ENCODE peak calls at places on chromosomes 2 and 18, in ten cellular contexts. V is lower lobe of right lung; S is mesendoderm; J is CD8-positive, alpha-beta memory T cell; X is H7; E is spleen; C is AG04449; P is fibroblast of the aortic adventitia; R is heart right ventricle; B is tibial nerve. M is an unnamed sample.

GRCh38 chr18:23578067-23578705 is 8.1 kb downstream of the NPC1 start:
- DNase-seq in V (no peak), S (no peak), J (no peak), X (peak), E (no peak), C (no peak), P (no peak), R (no peak), B (no peak), M (no peak)

GRCh38 chr2:50181212-50181611 is 850.7 kb downstream of the NRXN1 start:
- DNase-seq in V (no peak), S (peak), J (no peak), X (no peak), E (no peak), C (no peak), P (no peak), R (no peak), B (no peak), M (no peak)

GRCh38 chr2:227509824-227510619 is 38.1 kb downstream of the AGFG1 start:
- DNase-seq in V (no peak), S (peak), J (no peak), X (no peak), E (no peak), C (peak), P (peak), R (no peak), B (no peak), M (no peak)

GRCh38 chr2:239157766-239158165 is 243.1 kb downstream of the HDAC4 start:
- DNase-seq in V (peak), S (peak), J (no peak), X (peak), E (peak), C (no peak), P (no peak), R (no peak), B (no peak), M (no peak)

GRCh38 chr18:3870914-3871313 is 420.9 kb downstream of the TGIF1 start:
- DNase-seq in V (no peak), S (no peak), J (no peak), X (no peak), E (no peak), C (no peak), P (no peak), R (no peak), B (no peak), M (no peak)

GRCh38 chr2:168494190-168494711 is 38.2 kb downstream of the CERS6 start:
- DNase-seq in V (no peak), S (peak), J (no peak), X (no peak), E (no peak), C (no peak), P (no peak), R (no peak), B (no peak), M (no peak)

GRCh38 chr2:159149786-159150185 is 136.7 kb downstream of the WDSUB1 start:
- DNase-seq in V (no peak), S (no peak), J (no peak), X (no peak), E (no peak), C (no peak), P (no peak), R (no peak), B (no peak), M (no peak)

GRCh38 chr2:24559714-24560113 is 68.7 kb downstream of the NCOA1 start:
- DNase-seq in V (no peak), S (no peak), J (no peak), X (no peak), E (no peak), C (peak), P (peak), R (peak), B (no peak), M (no peak)

GRCh38 chr2:109497911-109498870 is 115.6 kb downstream of the SEPTIN10 start:
- DNase-seq in V (no peak), S (no peak), J (no peak), X (no peak), E (no peak), C (no peak), P (no peak), R (no peak), B (no peak), M (no peak)

GRCh38 chr2:64654063-64654811 is 524 bp upstream of the SERTAD2 start:
- DNase-seq in V (peak), S (peak), J (peak), X (no peak), E (peak), C (no peak), P (peak), R (peak), B (peak), M (peak)

GRCh38 chr2:119873350-119874013 is 113.8 kb downstream of the PTPN4 start:
- DNase-seq in V (no peak), S (peak), J (no peak), X (no peak), E (no peak), C (no peak), P (peak), R (no peak), B (no peak), M (no peak)

GRCh38 chr2:147910990-147911473 is 66.2 kb downstream of the ACVR2A start:
- DNase-seq in V (no peak), S (peak), J (no peak), X (no peak), E (no peak), C (peak), P (peak), R (peak), B (peak), M (peak)

GRCh38 chr2:236659758-236660150 is 90.1 kb downstream of the ACKR3 start:
- DNase-seq in V (no peak), S (no peak), J (no peak), X (no peak), E (no peak), C (no peak), P (peak), R (no peak), B (peak), M (no peak)

GRCh38 chr18:75088622-75089211 is 120.2 kb downstream of the PTGR3 start:
- DNase-seq in V (no peak), S (no peak), J (no peak), X (peak), E (no peak), C (no peak), P (no peak), R (no peak), B (no peak), M (no peak)

GRCh38 chr2:143125647-143126046 is 3.6 kb upstream of the ARHGAP15 start:
- DNase-seq in V (no peak), S (no peak), J (no peak), X (no peak), E (no peak), C (no peak), P (no peak), R (no peak), B (no peak), M (no peak)

GRCh38 chr2:113234721-113235346 is 43.9 kb downstream of the PAX8 start:
- DNase-seq in V (no peak), S (no peak), J (no peak), X (no peak), E (no peak), C (no peak), P (no peak), R (no peak), B (no peak), M (no peak)

GRCh38 chr2:238403632-238404405 is 22.9 kb upstream of the ASB1 start:
- DNase-seq in V (no peak), S (no peak), J (no peak), X (no peak), E (no peak), C (no peak), P (no peak), R (no peak), B (no peak), M (no peak)

GRCh38 chr2:98727369-98727749 is 3.6 kb downstream of the MGAT4A start:
- DNase-seq in V (no peak), S (no peak), J (no peak), X (no peak), E (no peak), C (no peak), P (no peak), R (no peak), B (no peak), M (no peak)

GRCh38 chr2:54725343-54726099 is 2.1 kb downstream of the EML6 start:
- DNase-seq in V (no peak), S (peak), J (no peak), X (no peak), E (no peak), C (no peak), P (no peak), R (no peak), B (no peak), M (no peak)

GRCh38 chr18:74375999-74376398 is 60.4 kb downstream of the C18orf63 start:
- DNase-seq in V (no peak), S (no peak), J (no peak), X (peak), E (no peak), C (no peak), P (no peak), R (no peak), B (no peak), M (no peak)

GRCh38 chr2:202039278-202040100 is 5.8 kb downstream of the FZD7 start:
- DNase-seq in V (no peak), S (peak), J (no peak), X (no peak), E (no peak), C (no peak), P (no peak), R (no peak), B (no peak), M (no peak)
- H3K4me3 ChIP-seq in V (no peak), S (no peak), J (no peak), X (peak), E (no peak), C (peak), P (peak), R (no peak), B (no peak), M (no peak)

DNA sequence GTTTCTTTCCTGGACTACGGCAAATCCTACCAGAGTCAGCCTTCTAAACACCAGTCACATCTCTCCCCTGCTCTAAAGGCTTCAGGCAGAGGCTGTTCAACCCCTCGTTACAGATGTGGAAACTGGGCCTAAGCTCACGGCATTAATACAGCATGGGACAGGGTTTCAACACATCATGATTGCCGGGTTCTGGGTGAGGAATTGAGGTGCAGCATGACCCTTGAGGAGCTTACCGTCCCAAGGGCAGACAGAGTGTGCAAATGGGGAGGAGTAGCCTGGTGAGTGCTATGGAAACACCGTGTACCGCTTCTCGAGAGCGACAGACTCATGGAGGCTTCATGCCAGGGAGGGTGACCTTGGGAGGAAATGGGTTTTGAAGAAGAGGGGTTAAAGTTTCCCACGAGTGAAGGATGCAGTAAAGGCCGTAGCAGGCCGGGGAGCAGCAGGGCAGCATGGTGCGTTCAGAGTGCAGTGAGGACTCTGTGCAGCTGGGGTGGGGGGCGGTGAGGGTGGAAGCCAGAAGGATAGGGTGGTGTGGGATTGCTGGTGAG is 51.1 kb downstream of the TGOLN2 start:
- DNase-seq in V (no peak), S (no peak), J (no peak), X (no peak), E (no peak), C (no peak), P (peak), R (no peak), B (no peak), M (no peak)
- H3K4me3 ChIP-seq in V (peak), S (no peak), J (no peak), X (no peak), E (no peak), C (no peak), P (no peak), R (no peak), B (no peak), M (no peak)

DNA sequence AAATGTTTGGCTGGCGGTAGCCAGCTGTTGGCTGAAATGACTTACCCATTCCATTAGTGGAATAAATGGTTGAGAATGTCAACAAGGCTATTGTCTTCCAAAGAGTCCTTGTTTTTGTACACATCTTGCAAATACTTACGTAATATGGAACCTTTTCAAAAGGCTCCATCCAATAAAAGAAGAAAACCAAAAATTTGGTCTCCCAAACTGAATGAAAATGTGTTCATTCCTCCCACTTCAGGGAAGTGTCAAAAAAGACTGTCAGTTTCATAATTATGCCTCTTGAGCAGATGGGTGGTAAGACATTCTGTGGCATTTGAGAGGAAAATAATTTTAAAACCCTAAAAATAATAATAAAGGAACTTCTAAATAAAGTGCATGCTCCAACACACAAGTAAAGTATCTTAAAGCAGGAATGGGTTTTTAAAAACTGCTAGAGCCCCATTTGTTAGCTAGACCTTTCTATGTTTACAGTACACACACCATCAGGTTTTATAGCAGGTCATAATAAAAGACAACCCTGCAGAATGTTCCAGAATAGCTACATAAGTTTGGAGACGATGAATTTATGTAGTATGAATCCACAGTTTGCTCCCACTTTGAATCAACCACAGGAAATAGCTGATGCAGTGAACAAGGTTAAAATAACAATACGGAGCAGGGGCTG is 843.7 kb downstream of the LRRTM4 start:
- DNase-seq in V (no peak), S (no peak), J (no peak), X (no peak), E (no peak), C (no peak), P (no peak), R (no peak), B (no peak), M (no peak)
- H3K4me3 ChIP-seq in V (no peak), S (no peak), J (no peak), X (no peak), E (no peak), C (no peak), P (no peak), R (no peak), B (no peak), M (no peak)

DNA sequence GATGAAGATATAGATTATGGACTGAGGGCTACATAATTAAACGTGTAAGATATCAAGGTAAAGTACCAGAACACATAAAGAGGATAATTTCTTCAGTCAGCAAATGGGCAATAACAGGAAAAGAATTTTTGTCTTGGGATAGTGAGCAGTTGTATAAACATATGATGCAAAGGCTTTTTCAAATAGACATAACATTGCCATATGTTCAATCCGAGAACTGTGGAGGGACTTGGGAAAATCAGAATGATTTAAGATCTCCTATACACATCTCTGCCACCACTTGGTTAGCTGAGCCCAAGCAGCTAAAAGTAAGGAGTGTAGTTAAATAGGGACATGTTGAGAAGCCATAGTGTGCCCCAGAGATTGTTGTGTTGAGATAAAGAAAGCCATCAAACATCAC is 287.6 kb upstream of the ZNF521 start:
- DNase-seq in V (no peak), S (no peak), J (no peak), X (no peak), E (no peak), C (no peak), P (no peak), R (no peak), B (no peak), M (no peak)
- H3K4me3 ChIP-seq in V (no peak), S (no peak), J (no peak), X (no peak), E (no peak), C (no peak), P (no peak), R (no peak), B (no peak), M (no peak)

GRCh38 chr2:209525336-209525735 is 101.5 kb downstream of the MAP2 start:
- DNase-seq in V (no peak), S (no peak), J (no peak), X (no peak), E (no peak), C (no peak), P (peak), R (no peak), B (no peak), M (no peak)
- H3K4me3 ChIP-seq in V (no peak), S (no peak), J (no peak), X (no peak), E (no peak), C (no peak), P (peak), R (peak), B (no peak), M (no peak)